ENCODE peak calls at places on chromosomes 7 and 10, in five cellular contexts. P is GM12865, E is OCI-LY7, A is ELR, S is RWPE2. H is an unnamed sample.

GRCh38 chr10:84499846-84500245 is 171.5 kb downstream of the CCSER2 start:
- DNase-seq in P (peak; percentile 4), E (no peak), A (no peak), S (no peak), H (no peak)

GRCh38 chr7:24135003-24135817 is 148.8 kb upstream of the NPY start:
- DNase-seq in P (peak; percentile 76), E (no peak), A (no peak), S (no peak), H (no peak)

GRCh38 chr7:36749282-36749960 is 25.1 kb upstream of the AOAH start:
- DNase-seq in P (no peak), E (no peak), A (peak; percentile 11), S (no peak), H (peak; percentile 33)

GRCh38 chr7:16504019-16504418 is 22.6 kb upstream of the LRRC72 start:
- DNase-seq in P (no peak), E (no peak), A (peak; percentile 24), S (no peak), H (no peak)

GRCh38 chr10:48667960-48668541 is 16.6 kb upstream of the WDFY4 start:
- DNase-seq in P (peak; percentile 91), E (peak; percentile 92), A (no peak), S (no peak), H (no peak)

GRCh38 chr7:27235387-27236052 is 7.1 kb upstream of the EVX1 start:
- DNase-seq in P (peak; percentile 16), E (no peak), A (peak; percentile 61), S (no peak), H (peak; percentile 46)

GRCh38 chr10:69669408-69669807 is 39.4 kb downstream of the FAM241B start:
- DNase-seq in P (no peak), E (no peak), A (no peak), S (no peak), H (no peak)

GRCh38 chr10:86941991-86942421 is 15.4 kb downstream of the MMRN2 start:
- DNase-seq in P (no peak), E (no peak), A (no peak), S (no peak), H (no peak)

GRCh38 chr7:88091988-88092675 is 127.7 kb downstream of the SRI start:
- DNase-seq in P (no peak), E (no peak), A (no peak), S (no peak), H (no peak)

GRCh38 chr10:81576336-81576735 is 298.7 kb upstream of the NRG3 start:
- DNase-seq in P (no peak), E (no peak), A (no peak), S (no peak), H (peak; percentile 44)

GRCh38 chr7:44060948-44061644 is 4.3 kb downstream of the PGAM2 start:
- DNase-seq in P (no peak), E (no peak), A (no peak), S (no peak), H (no peak)

GRCh38 chr10:47413531-47414226 is 29.6 kb upstream of the ZNF488 start:
- DNase-seq in P (no peak), E (no peak), A (no peak), S (peak; percentile 36), H (no peak)

GRCh38 chr7:121032645-121033460 is 44.3 kb downstream of the CPED1 start:
- DNase-seq in P (no peak), E (no peak), A (peak; percentile 31), S (no peak), H (peak; percentile 58)

GRCh38 chr10:33743429-33743857 is 409.0 kb upstream of the NRP1 start:
- DNase-seq in P (peak; percentile 80), E (no peak), A (no peak), S (no peak), H (no peak)

GRCh38 chr7:7969306-7970112 is 913 bp downstream of the GLCCI1 start:
- DNase-seq in P (peak; percentile 58), E (peak; percentile 82), A (peak; percentile 65), S (peak; percentile 51), H (peak; percentile 51)

GRCh38 chr7:1357601-1358271 is 101.5 kb downstream of the MICALL2 start:
- DNase-seq in P (no peak), E (no peak), A (peak; percentile 17), S (peak; percentile 53), H (no peak)

GRCh38 chr7:116528008-116528789 is 3.4 kb downstream of the CAV1 start:
- DNase-seq in P (no peak), E (no peak), A (peak; percentile 97), S (peak; percentile 70), H (peak; percentile 91)

GRCh38 chr7:95199779-95200558 is 124.4 kb downstream of the PON1 start:
- DNase-seq in P (peak; percentile 40), E (peak; percentile 25), A (peak; percentile 47), S (no peak), H (peak; percentile 68)

GRCh38 chr7:135770139-135770710 is 21.6 kb upstream of the FAM180A start:
- DNase-seq in P (no peak), E (no peak), A (no peak), S (no peak), H (no peak)

GRCh38 chr10:57692255-57692980 is 575.3 kb downstream of the IPMK start:
- DNase-seq in P (no peak), E (no peak), A (peak; percentile 92), S (no peak), H (peak; percentile 57)

GRCh38 chr10:73950155-73950554 is 39.2 kb downstream of the PLAU start:
- DNase-seq in P (no peak), E (no peak), A (no peak), S (no peak), H (no peak)

H was measured in MCF 10A.